ENCODE peak calls at places on chromosome 3, in five cellular contexts. V is GM13977, J is mucosa of gallbladder, N is Peyer's patch, F is mesenteric fat pad. E is an unnamed sample.

GRCh38 chr3:71266875-71267274 is 316.7 kb downstream of the FOXP1 start:
- DNase-seq in F (no peak), J (no peak), V (no peak), N (no peak), E (no peak)

GRCh38 chr3:30934208-30934550 is 39.7 kb upstream of the GADL1 start:
- DNase-seq in N (no peak), V (peak; percentile 6), J (no peak), F (no peak), E (no peak)

GRCh38 chr3:72448375-72448823 is 399.8 kb downstream of the SHQ1 start:
- DNase-seq in J (no peak), V (no peak), N (peak; percentile 47), F (no peak), E (no peak)

GRCh38 chr3:70882104-70882503 is 569.7 kb upstream of the MDFIC2 start:
- DNase-seq in F (no peak), V (no peak), J (no peak), N (no peak), E (no peak)

GRCh38 chr3:192130534-192131132 is 596.7 kb downstream of the FGF12 start:
- DNase-seq in N (peak; percentile 63), F (no peak), V (peak; percentile 18), J (peak; percentile 39), E (no peak)

GRCh38 chr3:83842511-83842910 is 1116.3 kb upstream of the CADM2 start:
- DNase-seq in J (no peak), N (no peak), V (no peak), F (no peak), E (no peak)

GRCh38 chr3:9195390-9195789 is 54.1 kb downstream of the SRGAP3 start:
- DNase-seq in N (no peak), F (peak; percentile 55), V (no peak), J (no peak), E (no peak)

GRCh38 chr3:36957862-36958686 is 13.2 kb upstream of the TRANK1 start:
- DNase-seq in F (no peak), V (no peak), J (no peak), N (peak; percentile 65), E (no peak)

GRCh38 chr3:72100626-72101187 is 315.8 kb upstream of the PROK2 start:
- DNase-seq in N (peak; percentile 87), J (peak; percentile 82), F (peak; percentile 96), V (peak; percentile 80), E (no peak)

GRCh38 chr3:128547368-128547987 is 54.5 kb upstream of the GATA2 start:
- DNase-seq in V (no peak), F (no peak), N (no peak), J (no peak), E (no peak)

GRCh38 chr3:139607981-139608380 is 68.4 kb upstream of the RBP1 start:
- DNase-seq in V (no peak), J (no peak), F (no peak), N (no peak), E (no peak)

GRCh38 chr3:164524201-164524600 is 554.1 kb downstream of the SI start:
- DNase-seq in F (no peak), N (no peak), V (no peak), J (no peak), E (no peak)

GRCh38 chr3:160648701-160649100 is 28.3 kb upstream of the ARL14 start:
- DNase-seq in N (no peak), V (no peak), F (no peak), J (no peak), E (no peak)

GRCh38 chr3:51391075-51391565 is at the start of gene RBM15B:
- DNase-seq in F (peak; percentile 100), N (peak; percentile 99), J (peak; percentile 98), V (peak; percentile 99), E (peak; percentile 98)

GRCh38 chr3:159057621-159058020 is 255.8 kb downstream of the MFSD1 start:
- DNase-seq in J (no peak), V (no peak), F (no peak), N (no peak), E (no peak)

GRCh38 chr3:136055491-136055890 is 90.0 kb downstream of the PPP2R3A start:
- DNase-seq in N (no peak), F (no peak), J (no peak), V (no peak), E (no peak)

GRCh38 chr3:189710620-189711388 is 79.6 kb downstream of the TP63 start:
- DNase-seq in F (no peak), J (peak; percentile 35), V (peak; percentile 16), N (no peak), E (no peak)

GRCh38 chr3:11655188-11655928 is 11.6 kb upstream of the VGLL4 start:
- DNase-seq in N (no peak), V (no peak), J (no peak), F (no peak), E (no peak)

GRCh38 chr3:39362177-39362576 is 21.0 kb upstream of the SLC25A38 start:
- DNase-seq in J (no peak), N (no peak), F (no peak), V (no peak), E (no peak)

GRCh38 chr3:155555479-155556065 is 189.3 kb downstream of the PLCH1 start:
- DNase-seq in J (no peak), F (no peak), V (no peak), N (no peak), E (no peak)

GRCh38 chr3:50436063-50436674 is 67.3 kb downstream of the CACNA2D2 start:
- DNase-seq in J (peak; percentile 66), F (no peak), V (peak; percentile 89), N (peak; percentile 85), E (no peak)

GRCh38 chr3:116085456-116085855 is 359.8 kb downstream of the LSAMP start:
- DNase-seq in F (no peak), V (no peak), N (no peak), J (no peak), E (no peak)

GRCh38 chr3:47421741-47422649 is 41.2 kb downstream of the PTPN23 start:
- DNase-seq in N (peak; percentile 72), J (peak; percentile 64), F (no peak), V (peak; percentile 56), E (no peak)

E was measured in vagina.